ENCODE peak calls at places on chromosomes 4 and X, in four cellular contexts. One of them, this sample, is unnamed.

GRCh38 chr4:123200417-123200945 is 196.1 kb upstream of the SPRY1 start:
- DNase-seq in sigmoid colon: no peak
- DNase-seq in fibroblast of lung: no peak
- DNase-seq in Peyer's patch: no peak
- DNase-seq in this sample: no peak

GRCh38 chr4:53937918-53938317 is 126.5 kb downstream of the CHIC2 start:
- DNase-seq in fibroblast of lung: no peak
- DNase-seq in Peyer's patch: no peak
- DNase-seq in sigmoid colon: no peak
- DNase-seq in this sample: no peak

GRCh38 chr4:21768349-21769310 is 179.9 kb downstream of the KCNIP4 start:
- DNase-seq in sigmoid colon: no peak
- DNase-seq in Peyer's patch: no peak
- DNase-seq in fibroblast of lung: peak; percentile 73
- DNase-seq in this sample: no peak

GRCh38 chrX:103488332-103488731 is 31.0 kb downstream of the RAB40A start:
- DNase-seq in sigmoid colon: no peak
- DNase-seq in Peyer's patch: no peak
- DNase-seq in fibroblast of lung: peak; percentile 38
- DNase-seq in this sample: no peak

GRCh38 chrX:7055386-7056137 is 92.0 kb upstream of the STS start:
- DNase-seq in Peyer's patch: no peak
- DNase-seq in sigmoid colon: no peak
- DNase-seq in fibroblast of lung: no peak
- DNase-seq in this sample: no peak

GRCh38 chrX:31228415-31228832 is 156.6 kb upstream of the FTHL17 start:
- DNase-seq in fibroblast of lung: peak; percentile 81
- DNase-seq in sigmoid colon: peak; percentile 66
- DNase-seq in Peyer's patch: no peak
- DNase-seq in this sample: no peak

GRCh38 chr4:111937368-111937767 is 207.9 kb upstream of the FAM241A start:
- DNase-seq in Peyer's patch: no peak
- DNase-seq in fibroblast of lung: peak; percentile 28
- DNase-seq in sigmoid colon: no peak
- DNase-seq in this sample: no peak

GRCh38 chr4:39043697-39044363 is 11.6 kb upstream of the TMEM156 start:
- DNase-seq in fibroblast of lung: no peak
- DNase-seq in Peyer's patch: no peak
- DNase-seq in sigmoid colon: no peak
- DNase-seq in this sample: no peak

GRCh38 chr4:2837904-2838496 is 5.6 kb upstream of the ADD1 start:
- DNase-seq in fibroblast of lung: peak; percentile 59
- DNase-seq in Peyer's patch: no peak
- DNase-seq in sigmoid colon: peak; percentile 76
- DNase-seq in this sample: peak; percentile 84

GRCh38 chrX:23548164-23548563 is 119.1 kb upstream of the PRDX4 start:
- DNase-seq in fibroblast of lung: no peak
- DNase-seq in Peyer's patch: no peak
- DNase-seq in sigmoid colon: no peak
- DNase-seq in this sample: no peak

GRCh38 chr4:120132935-120133334 is 66.3 kb upstream of the MAD2L1 start:
- DNase-seq in sigmoid colon: no peak
- DNase-seq in Peyer's patch: no peak
- DNase-seq in fibroblast of lung: peak; percentile 46
- DNase-seq in this sample: no peak

GRCh38 chr4:146051724-146052396 is 113.2 kb upstream of the ZNF827 start:
- DNase-seq in sigmoid colon: no peak
- DNase-seq in Peyer's patch: no peak
- DNase-seq in fibroblast of lung: peak; percentile 56
- DNase-seq in this sample: no peak

GRCh38 chr4:143381171-143382118 is 44.8 kb downstream of the GAB1 start:
- DNase-seq in fibroblast of lung: peak; percentile 88
- DNase-seq in Peyer's patch: peak; percentile 64
- DNase-seq in sigmoid colon: peak; percentile 96
- DNase-seq in this sample: no peak

GRCh38 chr4:118776166-118776954 is 59.6 kb downstream of the SEC24D start:
- DNase-seq in fibroblast of lung: peak; percentile 83
- DNase-seq in Peyer's patch: no peak
- DNase-seq in sigmoid colon: no peak
- DNase-seq in this sample: no peak

GRCh38 chr4:71009796-71010588 is 16.5 kb downstream of the DCK start:
- DNase-seq in Peyer's patch: no peak
- DNase-seq in sigmoid colon: no peak
- DNase-seq in fibroblast of lung: peak; percentile 70
- DNase-seq in this sample: peak; percentile 29

GRCh38 chr4:83128235-83128929 is 13.9 kb upstream of the PLAC8 start:
- DNase-seq in fibroblast of lung: peak; percentile 85
- DNase-seq in sigmoid colon: no peak
- DNase-seq in Peyer's patch: no peak
- DNase-seq in this sample: no peak

GRCh38 chrX:31449064-31449463 is 377.2 kb upstream of the FTHL17 start:
- DNase-seq in Peyer's patch: no peak
- DNase-seq in fibroblast of lung: no peak
- DNase-seq in sigmoid colon: no peak
- DNase-seq in this sample: no peak

GRCh38 chr4:16492872-16493271 is 266.6 kb upstream of the TAPT1 start:
- DNase-seq in sigmoid colon: no peak
- DNase-seq in fibroblast of lung: no peak
- DNase-seq in Peyer's patch: no peak
- DNase-seq in this sample: no peak

GRCh38 chrX:20373063-20373462 is 106.4 kb upstream of the RPS6KA3 start:
- DNase-seq in Peyer's patch: no peak
- DNase-seq in sigmoid colon: no peak
- DNase-seq in fibroblast of lung: no peak
- DNase-seq in this sample: no peak

GRCh38 chr4:12724520-12724919 is 759.6 kb downstream of the RAB28 start:
- DNase-seq in sigmoid colon: no peak
- DNase-seq in Peyer's patch: no peak
- DNase-seq in fibroblast of lung: no peak
- DNase-seq in this sample: no peak

GRCh38 chr4:128707864-128708263 is 101.6 kb upstream of the JADE1 start:
- DNase-seq in fibroblast of lung: peak; percentile 44
- DNase-seq in Peyer's patch: no peak
- DNase-seq in sigmoid colon: no peak
- DNase-seq in this sample: no peak

GRCh38 chr4:17968721-17969120 is 52.8 kb downstream of the LCORL start:
- DNase-seq in Peyer's patch: no peak
- DNase-seq in fibroblast of lung: no peak
- DNase-seq in sigmoid colon: no peak
- DNase-seq in this sample: no peak

GRCh38 chrX:47568656-47569295 is 7.8 kb downstream of the ARAF start:
- DNase-seq in sigmoid colon: no peak
- DNase-seq in fibroblast of lung: no peak
- DNase-seq in Peyer's patch: no peak
- DNase-seq in this sample: no peak

GRCh38 chr4:94892051-94892450 is 134.3 kb downstream of the BMPR1B start:
- DNase-seq in fibroblast of lung: no peak
- DNase-seq in Peyer's patch: no peak
- DNase-seq in sigmoid colon: no peak
- DNase-seq in this sample: no peak

GRCh38 chr4:37445023-37445422 is 200.5 kb downstream of the NWD2 start:
- DNase-seq in sigmoid colon: no peak
- DNase-seq in Peyer's patch: no peak
- DNase-seq in fibroblast of lung: no peak
- DNase-seq in this sample: no peak

GRCh38 chr4:152229782-152230289 is 306.1 kb downstream of the FBXW7 start:
- DNase-seq in Peyer's patch: no peak
- DNase-seq in sigmoid colon: no peak
- DNase-seq in fibroblast of lung: no peak
- DNase-seq in this sample: no peak

GRCh38 chrX:25968920-25969319 is 169.2 kb upstream of the MAGEB18 start:
- DNase-seq in sigmoid colon: no peak
- DNase-seq in fibroblast of lung: peak; percentile 27
- DNase-seq in Peyer's patch: no peak
- DNase-seq in this sample: no peak

GRCh38 chr4:88159137-88159725 is 792 bp upstream of the ABCG2 start:
- DNase-seq in sigmoid colon: no peak
- DNase-seq in Peyer's patch: no peak
- DNase-seq in fibroblast of lung: no peak
- DNase-seq in this sample: no peak
- H3K27ac ChIP-seq in sigmoid colon: no peak overlapping the region
- H3K27ac ChIP-seq in Peyer's patch: no peak overlapping the region
- H3K27ac ChIP-seq in fibroblast of lung: peak overlapping the region; percentile 71
- H3K27ac ChIP-seq in this sample: no peak overlapping the region

DNA sequence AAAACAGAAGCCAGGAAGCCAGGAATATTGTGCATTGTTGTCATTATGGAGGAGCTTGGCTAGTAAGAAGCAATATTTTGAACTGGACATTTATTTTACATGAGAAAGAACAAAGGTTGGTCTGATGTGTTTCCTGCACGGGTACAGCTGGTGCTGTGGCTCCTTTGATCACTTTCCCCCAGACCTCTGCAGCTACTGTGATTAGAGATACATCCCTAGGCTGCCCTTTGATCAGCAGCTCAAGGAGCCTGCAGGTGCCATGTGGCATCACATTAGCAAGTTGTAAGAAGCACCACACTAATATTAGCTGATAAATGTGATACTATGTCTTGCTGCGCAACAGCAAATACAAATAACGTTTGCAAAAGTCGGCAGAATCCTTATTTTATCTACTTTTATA is 2.5 kb downstream of the PDGFC start:
- DNase-seq in fibroblast of lung: no peak
- DNase-seq in sigmoid colon: no peak
- DNase-seq in Peyer's patch: no peak
- DNase-seq in this sample: no peak
- H3K4me3 ChIP-seq in fibroblast of lung: peak overlapping the region; percentile 81
- H3K4me3 ChIP-seq in sigmoid colon: peak overlapping the region; percentile 90
- H3K4me3 ChIP-seq in Peyer's patch: no peak overlapping the region
- H3K4me3 ChIP-seq in this sample: no peak overlapping the region

GRCh38 chrX:67892391-67892790 is 348.6 kb downstream of the AR start:
- DNase-seq in Peyer's patch: no peak
- DNase-seq in sigmoid colon: no peak
- DNase-seq in fibroblast of lung: no peak
- DNase-seq in this sample: no peak

DNA sequence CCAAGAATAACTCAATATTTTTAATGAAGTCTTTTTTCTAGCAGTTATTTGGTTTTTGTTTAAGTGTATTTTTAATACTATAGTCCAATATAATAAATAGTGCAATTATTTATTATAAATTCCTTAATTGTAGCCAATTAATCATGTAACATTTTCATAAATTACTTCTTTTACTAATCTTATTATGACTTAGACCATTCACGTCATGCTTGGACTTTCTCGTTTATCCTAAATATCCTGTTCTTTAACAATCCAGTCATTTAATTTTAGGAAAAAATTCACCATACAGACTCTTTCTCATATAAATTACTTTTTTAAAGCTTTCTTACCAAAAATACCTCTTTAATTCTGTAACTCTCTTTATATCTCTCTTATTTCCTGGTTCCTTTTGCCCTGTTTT is 350.1 kb downstream of the AR start:
- DNase-seq in Peyer's patch: no peak
- DNase-seq in sigmoid colon: no peak
- DNase-seq in fibroblast of lung: no peak
- DNase-seq in this sample: no peak
- H3K9me3 ChIP-seq in Peyer's patch: no peaks in the 10 kb centered on the region
- H3K9me3 ChIP-seq in sigmoid colon: no peaks in the 10 kb centered on the region
- H3K9me3 ChIP-seq in fibroblast of lung: no peaks in the 10 kb centered on the region
- H3K9me3 ChIP-seq in this sample: no peaks in the 10 kb centered on the region

DNA sequence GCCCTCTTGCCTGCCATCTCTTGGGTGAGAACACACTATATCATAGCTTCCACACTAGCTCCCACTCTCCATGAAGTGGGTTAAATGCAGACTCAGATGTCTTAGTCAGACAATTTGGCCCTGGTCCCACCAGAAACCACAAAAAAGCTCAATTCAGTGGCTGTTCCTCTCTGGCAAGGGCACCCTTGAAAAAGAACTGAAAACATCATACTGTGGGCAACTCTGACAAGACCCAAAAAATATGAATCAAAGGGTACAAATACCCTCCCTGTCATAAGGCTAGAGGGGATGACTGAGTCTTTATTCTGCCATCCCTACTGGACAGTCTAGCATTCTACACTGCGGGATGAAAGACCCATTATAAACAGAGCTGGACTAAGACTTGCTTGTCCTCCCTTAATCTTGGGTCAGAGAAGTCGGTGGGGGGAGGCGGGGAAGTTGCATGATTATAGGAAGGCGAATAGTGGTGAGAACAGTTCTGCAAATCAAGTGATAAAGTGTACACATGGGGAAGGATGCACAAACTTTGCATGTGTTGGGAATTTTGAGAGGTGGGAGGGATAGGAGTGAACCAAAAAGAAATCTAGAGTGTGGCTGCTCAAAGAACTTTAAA is 172.1 kb downstream of the OPHN1 start:
- DNase-seq in fibroblast of lung: peak; percentile 14
- DNase-seq in sigmoid colon: peak; percentile 48
- DNase-seq in Peyer's patch: no peak
- DNase-seq in this sample: no peak
- H3K27ac ChIP-seq in fibroblast of lung: no peak overlapping the region
- H3K27ac ChIP-seq in sigmoid colon: no peak overlapping the region
- H3K27ac ChIP-seq in Peyer's patch: no peak overlapping the region
- H3K27ac ChIP-seq in this sample: no peak overlapping the region

This sample was measured in CD8-positive, alpha-beta memory T cell.